ENCODE peak calls at places on chromosomes 1 and 21, in four cellular contexts. E is K562, J is AG04450, A is left ventricle myocardium inferior. U is an unnamed sample.

GRCh38 chr1:53110370-53111072 is 31.9 kb downstream of the SLC1A7 start:
- DNase-seq in E (no peak), J (no peak), A (no peak), U (no peak)

GRCh38 chr1:117606608-117607261 is 887 bp downstream of the TENT5C start:
- DNase-seq in E (peak), J (no peak), A (no peak), U (no peak)

GRCh38 chr1:100034465-100034864 is 64.7 kb downstream of the SLC35A3 start:
- DNase-seq in E (no peak), J (peak), A (no peak), U (no peak)

GRCh38 chr1:91891969-91892368 is 6.0 kb upstream of the TGFBR3 start:
- DNase-seq in A (no peak), J (no peak), E (no peak), U (no peak)

GRCh38 chr21:23155281-23155680 is 2157.1 kb downstream of the NCAM2 start:
- DNase-seq in E (no peak), J (no peak), A (no peak), U (no peak)

GRCh38 chr1:46675549-46676314 is 4.1 kb downstream of the TEX38 start:
- DNase-seq in A (no peak), E (no peak), J (no peak), U (no peak)

GRCh38 chr1:177355575-177355974 is 184.8 kb downstream of the BRINP2 start:
- DNase-seq in E (no peak), J (peak), A (no peak), U (no peak)

GRCh38 chr1:36134805-36135339 is 9.8 kb upstream of the COL8A2 start:
- DNase-seq in E (peak), A (peak), J (no peak), U (no peak)

GRCh38 chr1:24864409-24864808 is 65.7 kb downstream of the RUNX3 start:
- DNase-seq in E (no peak), J (no peak), A (no peak), U (no peak)

GRCh38 chr1:160048335-160048734 is 16.5 kb upstream of the PIGM start:
- DNase-seq in E (no peak), J (no peak), A (no peak), U (no peak)

GRCh38 chr1:166164995-166165660 is 1.7 kb downstream of the FAM78B start:
- DNase-seq in A (peak), J (no peak), E (peak), U (no peak)

GRCh38 chr1:154327466-154328317 is 2.4 kb downstream of the ATP8B2 start:
- DNase-seq in J (no peak), E (no peak), A (no peak), U (no peak)

GRCh38 chr1:154324669-154325582 is at the start of gene ATP8B2:
- DNase-seq in J (no peak), E (peak), A (peak), U (no peak)

GRCh38 chr1:154325583-154326545 is 539 bp downstream of the ATP8B2 start:
- DNase-seq in J (peak), A (peak), E (peak), U (no peak)

GRCh38 chr1:154328318-154329151 is 3.2 kb downstream of the ATP8B2 start:
- DNase-seq in A (peak), J (no peak), E (no peak), U (no peak)

GRCh38 chr1:154326546-154327465 is 1.5 kb downstream of the ATP8B2 start:
- DNase-seq in A (peak), E (peak), J (no peak), U (no peak)
- TF ChIP-seq CTCF in A (peak), E (no peak), J (no peak), U (no peak)

GRCh38 chr1:1399870-1400575 is 888 bp upstream of the CCNL2 start:
- DNase-seq in E (no peak), A (no peak), J (no peak), U (no peak)

GRCh38 chr1:1402081-1402900 is 3.2 kb upstream of the CCNL2 start:
- DNase-seq in J (peak), E (peak), A (no peak), U (peak)

GRCh38 chr1:1400576-1401456 is 1.7 kb upstream of the CCNL2 start:
- DNase-seq in E (no peak), J (no peak), A (no peak), U (no peak)

GRCh38 chr1:1403543-1404112 is 3.5 kb downstream of the MRPL20 start:
- DNase-seq in A (no peak), E (no peak), J (no peak), U (no peak)

DNA sequence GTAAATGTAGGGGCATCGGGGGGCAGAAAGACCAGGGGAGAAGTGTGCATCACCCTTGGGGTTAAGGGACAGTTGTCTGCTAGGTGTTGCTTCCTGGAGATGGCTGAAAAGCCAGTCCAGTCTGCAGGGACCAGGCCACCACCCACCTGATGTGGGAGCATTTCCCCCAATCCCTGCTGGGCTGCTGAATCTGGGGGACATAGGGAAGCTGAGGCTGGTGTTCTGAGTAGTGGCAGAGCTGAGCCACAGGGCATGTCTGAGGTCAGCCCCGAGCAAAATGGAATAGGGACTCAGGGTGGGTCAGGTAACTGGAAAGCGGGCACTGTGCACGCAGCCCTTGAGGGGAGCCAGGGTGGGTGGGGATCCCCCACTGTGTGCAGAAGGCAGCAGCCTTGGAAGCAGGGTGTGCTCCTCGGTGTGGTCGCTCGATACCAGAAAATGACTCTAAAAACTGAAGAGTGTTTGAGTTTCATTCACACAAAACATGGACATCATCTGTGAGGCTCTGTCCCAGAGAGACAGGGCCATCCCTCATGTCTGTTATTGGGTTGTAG is 2.4 kb upstream of the CCNL2 start:
- DNase-seq in A (no peak), E (no peak), J (no peak), U (no peak)
- H3K4me3 ChIP-seq in A (no peak), E (no peak), J (peak), U (no peak)

DNA sequence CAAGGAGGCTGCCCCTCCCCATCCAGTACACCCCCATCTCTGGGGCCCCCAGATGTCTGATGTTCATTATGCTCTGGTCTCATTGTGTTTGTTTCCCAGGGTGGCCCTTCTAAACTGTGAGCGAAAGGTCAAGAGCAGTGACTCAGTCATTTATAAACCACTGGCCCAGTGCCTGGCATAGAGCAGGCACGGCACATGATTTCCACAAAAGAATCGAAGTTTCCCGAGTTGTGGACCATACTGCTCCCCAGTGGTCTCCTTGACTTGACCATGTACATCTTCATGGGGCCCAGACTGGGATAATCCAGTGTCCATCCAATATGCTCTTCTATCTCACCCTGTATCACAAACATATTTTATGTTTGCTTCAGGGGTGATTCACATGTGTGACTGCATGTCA is 153.3 kb downstream of the NR5A2 start:
- DNase-seq in E (no peak), A (no peak), J (no peak), U (no peak)
- TF ChIP-seq CTCF in E (peak), A (no peak), J (no peak), U (no peak)

GRCh38 chr1:21278898-21279819 is 11.1 kb downstream of the ECE1 start:
- DNase-seq in J (no peak), E (no peak), A (no peak), U (no peak)
- H3K4me3 ChIP-seq in J (no peak), E (no peak), A (peak), U (no peak)

U was measured in LNCaP clone FGC.